ENCODE peak calls at places on chromosome 16, in four cellular contexts. One of them, this sample, is unnamed. For H4K20me1, the result is how much of the 10 kb centered on the place peaks cover.

GRCh38 chr16:635573-636205 is 416 bp downstream of the METTL26 start:
- DNase-seq in hepatocyte: no peak
- DNase-seq in PC-3: no peak
- DNase-seq in K562: no peak
- DNase-seq in this sample: peak

GRCh38 chr16:49470550-49470949 is 96.9 kb downstream of the C16orf78 start:
- DNase-seq in hepatocyte: no peak
- DNase-seq in PC-3: no peak
- DNase-seq in K562: no peak
- DNase-seq in this sample: peak

GRCh38 chr16:64132686-64133085 is 989.2 kb downstream of the CDH11 start:
- DNase-seq in PC-3: no peak
- DNase-seq in hepatocyte: no peak
- DNase-seq in K562: no peak
- DNase-seq in this sample: no peak

GRCh38 chr16:79008036-79008868 is 592.3 kb downstream of the MAF start:
- DNase-seq in PC-3: no peak
- DNase-seq in hepatocyte: no peak
- DNase-seq in K562: peak
- DNase-seq in this sample: no peak

GRCh38 chr16:57600048-57600835 is 28.2 kb upstream of the ADGRG1 start:
- DNase-seq in K562: peak
- DNase-seq in hepatocyte: peak
- DNase-seq in PC-3: peak
- DNase-seq in this sample: peak

GRCh38 chr16:23510154-23510914 is at the start of gene GGA2:
- DNase-seq in hepatocyte: peak
- DNase-seq in K562: peak
- DNase-seq in PC-3: peak
- DNase-seq in this sample: no peak

GRCh38 chr16:12796498-12796897 is 7.2 kb downstream of the CPPED1 start:
- DNase-seq in PC-3: no peak
- DNase-seq in hepatocyte: no peak
- DNase-seq in K562: no peak
- DNase-seq in this sample: no peak

GRCh38 chr16:71565812-71566700 is 10.8 kb downstream of the TAT start:
- DNase-seq in PC-3: no peak
- DNase-seq in hepatocyte: no peak
- DNase-seq in K562: no peak
- DNase-seq in this sample: no peak

GRCh38 chr16:79098897-79099296 is 501.6 kb downstream of the MAF start:
- DNase-seq in PC-3: no peak
- DNase-seq in hepatocyte: no peak
- DNase-seq in K562: no peak
- DNase-seq in this sample: no peak

GRCh38 chr16:19804538-19805323 is 79.9 kb downstream of the GPRC5B start:
- DNase-seq in hepatocyte: no peak
- DNase-seq in PC-3: peak
- DNase-seq in K562: no peak
- DNase-seq in this sample: peak

GRCh38 chr16:65201446-65202010 is 79.7 kb upstream of the CDH11 start:
- DNase-seq in PC-3: no peak
- DNase-seq in K562: no peak
- DNase-seq in hepatocyte: no peak
- DNase-seq in this sample: no peak

GRCh38 chr16:3812469-3813172 is 67.9 kb downstream of the CREBBP start:
- DNase-seq in K562: no peak
- DNase-seq in hepatocyte: no peak
- DNase-seq in PC-3: no peak
- DNase-seq in this sample: no peak
- H4K20me1 ChIP-seq in K562: under half
- H4K20me1 ChIP-seq in hepatocyte: half or more
- H4K20me1 ChIP-seq in PC-3: under half
- H4K20me1 ChIP-seq in this sample: half or more

DNA sequence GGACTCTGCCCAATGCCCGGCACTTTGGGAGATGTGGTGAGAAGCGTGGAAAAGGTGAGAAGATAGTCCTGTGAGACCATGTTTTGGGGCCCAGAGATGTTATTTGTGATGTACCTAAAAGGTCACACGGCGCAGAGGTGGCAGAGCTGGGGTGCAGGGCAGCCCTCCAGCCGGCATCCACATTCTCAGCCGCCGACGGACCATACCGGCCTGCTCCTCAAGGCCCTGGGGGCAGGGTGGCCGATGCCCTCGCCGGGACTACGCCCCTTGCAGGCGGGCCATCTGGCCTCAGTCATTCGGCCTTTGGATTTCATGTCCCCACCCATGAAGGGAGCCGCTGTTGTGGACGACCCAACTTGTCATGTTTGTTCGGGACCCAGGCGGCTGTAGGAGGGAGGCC is 131.4 kb upstream of the GSE1 start:
- DNase-seq in PC-3: no peak
- DNase-seq in hepatocyte: no peak
- DNase-seq in K562: no peak
- DNase-seq in this sample: no peak
- H3K27ac ChIP-seq in PC-3: no peak
- H3K27ac ChIP-seq in hepatocyte: no peak
- H3K27ac ChIP-seq in K562: no peak
- H3K27ac ChIP-seq in this sample: no peak

GRCh38 chr16:85309656-85310587 is 197.7 kb upstream of the CIBAR2 start:
- DNase-seq in PC-3: no peak
- DNase-seq in hepatocyte: no peak
- DNase-seq in K562: peak
- DNase-seq in this sample: peak
- H2AFZ ChIP-seq in PC-3: no peak
- H2AFZ ChIP-seq in hepatocyte: no peak
- H2AFZ ChIP-seq in K562: peak
- H2AFZ ChIP-seq in this sample: no peak

GRCh38 chr16:27436921-27437650 is 35.1 kb downstream of the IL21R start:
- DNase-seq in PC-3: no peak
- DNase-seq in K562: no peak
- DNase-seq in hepatocyte: no peak
- DNase-seq in this sample: no peak

GRCh38 chr16:27437946-27438345 is 36.0 kb downstream of the IL21R start:
- DNase-seq in K562: no peak
- DNase-seq in hepatocyte: no peak
- DNase-seq in PC-3: no peak
- DNase-seq in this sample: no peak

GRCh38 chr16:27441276-27441675 is 39.3 kb downstream of the IL21R start:
- DNase-seq in K562: no peak
- DNase-seq in PC-3: no peak
- DNase-seq in hepatocyte: no peak
- DNase-seq in this sample: no peak

GRCh38 chr16:27441998-27442397 is 40.0 kb downstream of the IL21R start:
- DNase-seq in PC-3: no peak
- DNase-seq in hepatocyte: no peak
- DNase-seq in K562: no peak
- DNase-seq in this sample: no peak

GRCh38 chr16:27439273-27440018 is 37.5 kb downstream of the IL21R start:
- DNase-seq in PC-3: no peak
- DNase-seq in K562: no peak
- DNase-seq in hepatocyte: no peak
- DNase-seq in this sample: no peak
- H4K20me1 ChIP-seq in PC-3: under half
- H4K20me1 ChIP-seq in K562: under half
- H4K20me1 ChIP-seq in hepatocyte: under half
- H4K20me1 ChIP-seq in this sample: under half

GRCh38 chr16:88407807-88408206 is 25.0 kb downstream of the ZNF469 start:
- DNase-seq in PC-3: no peak
- DNase-seq in K562: no peak
- DNase-seq in hepatocyte: no peak
- DNase-seq in this sample: no peak
- H3K27ac ChIP-seq in PC-3: no peak
- H3K27ac ChIP-seq in K562: no peak
- H3K27ac ChIP-seq in hepatocyte: no peak
- H3K27ac ChIP-seq in this sample: no peak

DNA sequence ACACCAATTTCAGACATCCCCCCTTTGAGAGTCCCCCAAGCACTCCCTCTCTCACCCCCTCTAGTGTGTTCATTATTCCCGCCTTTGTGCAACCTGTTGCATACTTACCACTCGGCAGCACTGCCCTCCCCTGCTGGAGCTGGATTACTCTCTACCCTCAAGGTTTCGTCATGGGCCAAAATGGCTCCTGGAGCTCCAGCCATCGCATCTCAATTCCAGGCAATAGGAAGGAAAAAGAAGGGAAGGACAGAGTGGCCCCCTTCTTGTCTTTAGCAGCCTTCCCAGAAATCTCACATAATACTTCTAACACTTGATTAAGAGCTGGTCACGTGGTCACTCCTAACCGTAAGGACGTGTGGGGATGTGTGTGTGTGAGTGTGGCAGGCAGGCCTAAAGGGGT is 20.2 kb downstream of the TMEM186 start:
- DNase-seq in PC-3: no peak
- DNase-seq in K562: no peak
- DNase-seq in hepatocyte: no peak
- DNase-seq in this sample: no peak
- H2AFZ ChIP-seq in PC-3: no peak
- H2AFZ ChIP-seq in K562: no peak
- H2AFZ ChIP-seq in hepatocyte: no peak
- H2AFZ ChIP-seq in this sample: no peak

DNA sequence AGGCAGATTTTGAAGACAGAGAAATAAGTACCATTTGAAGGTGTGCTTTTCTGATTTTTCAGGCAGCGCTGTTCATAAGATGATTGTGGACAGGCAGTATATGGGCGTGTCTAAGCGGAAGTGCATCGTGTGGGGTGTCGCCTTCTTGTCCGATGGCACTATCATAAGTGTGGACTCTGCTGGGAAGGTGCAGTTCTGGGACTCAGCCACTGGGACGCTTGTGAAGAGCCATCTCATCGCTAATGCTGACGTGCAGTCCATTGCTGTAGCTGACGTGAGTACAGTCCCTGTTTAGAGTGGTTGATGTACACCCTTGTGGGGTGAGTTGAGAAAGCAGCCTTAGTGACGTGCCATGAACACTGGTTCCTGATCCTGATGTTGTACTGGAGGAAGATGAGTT is 10.7 kb downstream of the UTP4 start:
- DNase-seq in hepatocyte: peak
- DNase-seq in K562: peak
- DNase-seq in PC-3: no peak
- DNase-seq in this sample: no peak
- H4K20me1 ChIP-seq in hepatocyte: under half
- H4K20me1 ChIP-seq in K562: under half
- H4K20me1 ChIP-seq in PC-3: under half
- H4K20me1 ChIP-seq in this sample: under half

GRCh38 chr16:30070490-30070889 is 4.9 kb downstream of the ALDOA start:
- DNase-seq in K562: no peak
- DNase-seq in PC-3: no peak
- DNase-seq in hepatocyte: no peak
- DNase-seq in this sample: no peak
- H3K27ac ChIP-seq in K562: peak
- H3K27ac ChIP-seq in PC-3: no peak
- H3K27ac ChIP-seq in hepatocyte: no peak
- H3K27ac ChIP-seq in this sample: no peak

GRCh38 chr16:4452674-4453073 is 21.8 kb downstream of the NMRAL1 start:
- DNase-seq in K562: no peak
- DNase-seq in hepatocyte: no peak
- DNase-seq in PC-3: no peak
- DNase-seq in this sample: no peak
- H2AFZ ChIP-seq in K562: no peak
- H2AFZ ChIP-seq in hepatocyte: no peak
- H2AFZ ChIP-seq in PC-3: no peak
- H2AFZ ChIP-seq in this sample: no peak

This sample was measured in DND-41.